ENCODE peak calls at places on chromosome 21, in eight cellular contexts. P is heart right ventricle; I is CD4-positive, alpha-beta T cell; A is pancreas; U is H9; F is epithelial cell of esophagus; N is GM20000; J is fibroblast of pulmonary artery. V is an unnamed sample.

GRCh38 chr21:34220556-34221195 is 143.1 kb upstream of the KCNE2 start:
- DNase-seq in P (no peak), U (no peak), I (no peak), A (no peak), J (no peak), N (no peak), F (no peak), V (no peak)

GRCh38 chr21:16794944-16795343 is 717.9 kb upstream of the CXADR start:
- DNase-seq in J (peak; percentile 88), F (peak; percentile 53), I (no peak), U (no peak), A (no peak), P (no peak), N (no peak), V (no peak)

GRCh38 chr21:36773111-36773510 is 74.2 kb downstream of the SIM2 start:
- DNase-seq in A (peak; percentile 98), P (peak; percentile 79), U (no peak), I (no peak), F (peak; percentile 89), N (no peak), J (peak; percentile 86), V (no peak)

GRCh38 chr21:38533887-38534286 is 35.6 kb upstream of the ERG start:
- DNase-seq in U (no peak), P (no peak), F (peak; percentile 5), J (peak; percentile 21), N (no peak), A (no peak), I (no peak), V (no peak)

GRCh38 chr21:34073032-34073748 is at the start of the genes MRPS6 and SLC5A3:
- DNase-seq in F (peak; percentile 83), A (peak; percentile 95), I (peak; percentile 63), P (peak; percentile 82), J (peak; percentile 85), U (peak; percentile 89), N (peak; percentile 97), V (peak; percentile 70)

GRCh38 chr21:41752231-41752681 is 14.6 kb downstream of the RIPK4 start:
- DNase-seq in P (no peak), I (no peak), U (no peak), F (peak; percentile 87), J (peak; percentile 35), A (peak; percentile 44), N (no peak), V (no peak)

GRCh38 chr21:36929622-36930021 is 36.8 kb downstream of the HLCS start:
- DNase-seq in P (no peak), I (no peak), J (peak; percentile 20), N (no peak), A (peak; percentile 81), F (peak; percentile 79), U (no peak), V (no peak)

GRCh38 chr21:41803316-41803715 is 36.5 kb upstream of the RIPK4 start:
- DNase-seq in F (no peak), A (no peak), P (no peak), I (no peak), J (no peak), U (no peak), N (no peak), V (no peak)

GRCh38 chr21:34282223-34282622 is 81.6 kb upstream of the KCNE2 start:
- DNase-seq in A (no peak), J (peak; percentile 7), P (no peak), N (no peak), U (no peak), F (peak; percentile 74), I (no peak), V (no peak)

GRCh38 chr21:19322360-19322759 is 918.8 kb upstream of the TMPRSS15 start:
- DNase-seq in U (no peak), I (no peak), J (peak; percentile 6), N (no peak), F (no peak), P (no peak), A (no peak), V (no peak)

GRCh38 chr21:15967661-15968060 is 237.9 kb downstream of the USP25 start:
- DNase-seq in F (peak; percentile 27), U (no peak), N (no peak), A (no peak), I (no peak), J (no peak), P (no peak), V (no peak)

GRCh38 chr21:34992736-34993135 is 56.4 kb downstream of the RUNX1 start:
- DNase-seq in N (no peak), I (no peak), P (no peak), A (no peak), F (peak; percentile 68), J (peak; percentile 60), U (no peak), V (no peak)

GRCh38 chr21:33685613-33686197 is 43.4 kb downstream of the ITSN1 start:
- DNase-seq in U (no peak), A (no peak), P (no peak), N (no peak), F (peak; percentile 63), I (no peak), J (peak; percentile 61), V (no peak)

GRCh38 chr21:28762357-28762735 is 230.3 kb downstream of the LTN1 start:
- DNase-seq in N (no peak), J (no peak), A (no peak), P (no peak), I (no peak), F (no peak), U (no peak), V (no peak)

GRCh38 chr21:37619464-37619974 is 252.9 kb downstream of the DYRK1A start:
- DNase-seq in P (no peak), F (peak; percentile 93), I (no peak), N (no peak), J (no peak), U (no peak), A (no peak), V (no peak)

GRCh38 chr21:39114871-39115658 is 68.2 kb downstream of the PSMG1 start:
- DNase-seq in F (peak; percentile 39), U (no peak), I (no peak), N (no peak), J (peak; percentile 68), P (no peak), A (no peak), V (no peak)

GRCh38 chr21:40165212-40165611 is 298.0 kb downstream of the PCP4 start:
- DNase-seq in P (peak; percentile 18), F (no peak), J (no peak), U (no peak), I (no peak), A (no peak), N (no peak), V (no peak)

GRCh38 chr21:40169971-40170370 is 302.7 kb downstream of the PCP4 start:
- DNase-seq in A (no peak), P (no peak), F (no peak), N (no peak), J (no peak), U (no peak), I (no peak), V (no peak)

GRCh38 chr21:40165671-40166070 is 298.4 kb downstream of the PCP4 start:
- DNase-seq in J (no peak), P (no peak), F (no peak), A (no peak), N (no peak), U (no peak), I (no peak), V (no peak)

GRCh38 chr21:40160911-40161310 is 293.7 kb downstream of the PCP4 start:
- DNase-seq in P (no peak), U (no peak), F (no peak), I (no peak), N (no peak), A (no peak), J (no peak), V (no peak)

GRCh38 chr21:40166291-40166843 is 299.1 kb downstream of the PCP4 start:
- DNase-seq in F (peak; percentile 8), U (no peak), P (no peak), A (no peak), I (no peak), J (no peak), N (no peak), V (no peak)
- TF ChIP-seq CTCF in F (no peak), U (peak; percentile 44), P (no peak), A (no peak), I (no peak), J (no peak), N (no peak), V (no peak)

DNA sequence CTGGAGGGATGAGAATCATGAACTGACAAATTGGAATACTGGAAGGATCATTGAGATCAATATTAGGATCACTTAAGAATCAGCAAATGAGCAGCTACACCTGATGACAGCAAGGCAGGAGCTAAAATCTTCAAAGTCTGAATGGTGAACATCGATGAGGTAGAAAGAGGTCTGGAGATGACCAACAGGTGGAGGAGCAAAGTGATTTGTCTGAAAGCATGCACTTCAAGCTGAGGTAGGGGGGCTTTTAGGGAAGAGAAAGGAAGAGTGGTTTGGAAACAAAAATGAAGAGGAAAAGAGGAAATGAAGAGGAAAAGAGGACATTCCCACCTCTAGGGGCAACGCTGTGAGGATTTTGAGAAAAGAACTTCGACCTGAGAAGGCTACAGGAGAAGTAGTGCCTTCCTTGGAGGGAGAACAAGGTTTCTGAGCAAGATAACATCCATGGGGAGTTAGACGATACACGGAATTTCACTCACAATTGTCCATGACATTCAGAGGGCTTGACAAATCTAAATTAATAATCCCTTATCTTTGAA is 79.0 kb downstream of the APP start:
- DNase-seq in I (no peak), J (no peak), N (no peak), A (no peak), U (no peak), P (no peak), F (no peak), V (no peak)
- TF ChIP-seq CTCF in I (no peak), J (peak; percentile 1), N (no peak), A (no peak), U (peak; percentile 66), P (no peak), F (no peak), V (no peak)

DNA sequence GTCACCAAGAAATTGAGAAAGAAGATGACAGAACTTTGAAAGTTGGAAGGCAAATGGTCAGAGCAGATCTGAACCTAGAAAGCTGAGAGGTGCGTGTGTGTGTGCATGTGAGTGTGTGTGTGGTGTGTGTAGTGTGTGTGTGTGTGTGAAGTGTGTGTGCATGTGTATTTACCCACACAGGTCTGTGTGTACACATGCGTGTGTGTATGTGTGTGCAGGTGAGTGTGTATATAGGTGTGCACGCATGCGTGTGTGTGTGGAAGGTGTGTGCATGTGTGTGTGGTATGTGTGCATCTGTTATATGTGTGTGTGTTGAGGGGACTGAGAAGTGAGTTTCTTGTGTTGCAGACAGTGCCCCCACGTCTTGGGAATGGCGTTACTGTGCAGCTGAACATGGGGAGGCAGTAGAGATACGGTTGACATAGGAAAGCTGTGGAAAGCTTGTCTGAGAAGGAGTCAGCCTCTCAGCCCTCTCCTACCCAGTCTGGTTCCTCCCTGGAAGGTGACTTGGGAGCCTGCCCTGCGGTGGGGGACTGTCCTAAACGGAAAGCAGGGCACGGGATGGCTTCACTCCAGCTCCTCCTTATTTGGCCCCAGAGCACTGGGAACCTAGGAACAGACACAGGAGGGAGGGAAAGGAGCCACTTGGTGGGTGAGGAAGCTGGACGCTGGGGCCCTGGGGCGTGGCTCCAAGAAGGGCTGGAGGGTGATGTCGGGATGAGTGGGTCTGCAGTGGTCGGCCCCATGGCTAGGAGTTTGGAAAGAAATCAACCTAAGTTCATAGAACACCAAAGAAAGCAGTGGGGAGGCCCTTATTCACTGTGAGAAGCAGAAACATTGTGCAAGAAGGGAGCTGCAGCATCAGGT is 97.2 kb downstream of the PCBP3 start:
- DNase-seq in U (no peak), P (no peak), A (no peak), F (no peak), I (no peak), N (no peak), J (no peak), V (no peak)
- TF ChIP-seq CTCF in U (peak; percentile 25), P (no peak), A (no peak), F (no peak), I (no peak), N (no peak), J (no peak), V (no peak)

GRCh38 chr21:43882952-43883492 is 18.0 kb downstream of the AGPAT3 start:
- DNase-seq in N (no peak), J (no peak), I (no peak), F (no peak), U (no peak), A (no peak), P (no peak), V (no peak)
- TF ChIP-seq CTCF in N (no peak), J (no peak), I (no peak), F (no peak), U (no peak), A (no peak), P (no peak), V (no peak)

V was measured in natural killer cell.